ENCODE peak calls at places on chromosome 3, in six cellular contexts. One of them, this sample, is unnamed.

GRCh38 chr3:134057006-134057832 is 27.5 kb upstream of the SLCO2A1 start:
- DNase-seq in GM23338: no peak
- DNase-seq in vagina: peak
- DNase-seq in GM23248: peak
- DNase-seq in neural progenitor cell: no peak
- DNase-seq in psoas muscle: no peak
- DNase-seq in this sample: no peak

GRCh38 chr3:177652556-177653290 is 455.4 kb upstream of the TBL1XR1 start:
- DNase-seq in GM23338: no peak
- DNase-seq in vagina: no peak
- DNase-seq in GM23248: no peak
- DNase-seq in neural progenitor cell: no peak
- DNase-seq in psoas muscle: no peak
- DNase-seq in this sample: no peak

GRCh38 chr3:52396011-52396906 is 48.6 kb downstream of the SEMA3G start:
- DNase-seq in GM23338: no peak
- DNase-seq in vagina: no peak
- DNase-seq in GM23248: no peak
- DNase-seq in neural progenitor cell: no peak
- DNase-seq in psoas muscle: peak
- DNase-seq in this sample: no peak

GRCh38 chr3:74463515-74463914 is 150.9 kb downstream of the CNTN3 start:
- DNase-seq in GM23338: peak
- DNase-seq in vagina: no peak
- DNase-seq in GM23248: no peak
- DNase-seq in neural progenitor cell: no peak
- DNase-seq in psoas muscle: no peak
- DNase-seq in this sample: no peak

GRCh38 chr3:122416966-122417365 is 1.1 kb upstream of the WDR5B start:
- DNase-seq in GM23338: no peak
- DNase-seq in vagina: no peak
- DNase-seq in GM23248: peak
- DNase-seq in neural progenitor cell: peak
- DNase-seq in psoas muscle: peak
- DNase-seq in this sample: no peak

GRCh38 chr3:51390600-51391074 is 448 bp upstream of the RBM15B start:
- DNase-seq in GM23338: peak
- DNase-seq in vagina: no peak
- DNase-seq in GM23248: no peak
- DNase-seq in neural progenitor cell: no peak
- DNase-seq in psoas muscle: no peak
- DNase-seq in this sample: no peak

GRCh38 chr3:120090422-120090821 is 3.8 kb downstream of the GSK3B start:
- DNase-seq in GM23338: no peak
- DNase-seq in vagina: no peak
- DNase-seq in GM23248: no peak
- DNase-seq in neural progenitor cell: no peak
- DNase-seq in psoas muscle: no peak
- DNase-seq in this sample: no peak

GRCh38 chr3:58628823-58629562 is 37.6 kb downstream of the FAM3D start:
- DNase-seq in GM23338: no peak
- DNase-seq in vagina: no peak
- DNase-seq in GM23248: peak
- DNase-seq in neural progenitor cell: no peak
- DNase-seq in psoas muscle: no peak
- DNase-seq in this sample: no peak

GRCh38 chr3:15409774-15410173 is 17.6 kb downstream of the METTL6 start:
- DNase-seq in GM23338: no peak
- DNase-seq in vagina: no peak
- DNase-seq in GM23248: no peak
- DNase-seq in neural progenitor cell: no peak
- DNase-seq in psoas muscle: no peak
- DNase-seq in this sample: no peak

GRCh38 chr3:197408177-197408957 is 110.0 kb upstream of the DLG1 start:
- DNase-seq in GM23338: no peak
- DNase-seq in vagina: no peak
- DNase-seq in GM23248: no peak
- DNase-seq in neural progenitor cell: peak
- DNase-seq in psoas muscle: no peak
- DNase-seq in this sample: no peak

GRCh38 chr3:117184574-117184973 is 475.0 kb downstream of the TUSC7 start:
- DNase-seq in GM23338: no peak
- DNase-seq in vagina: no peak
- DNase-seq in GM23248: peak
- DNase-seq in neural progenitor cell: no peak
- DNase-seq in psoas muscle: no peak
- DNase-seq in this sample: no peak

GRCh38 chr3:126659915-126660886 is 5.3 kb upstream of the TXNRD3 start:
- DNase-seq in GM23338: peak
- DNase-seq in vagina: peak
- DNase-seq in GM23248: peak
- DNase-seq in neural progenitor cell: peak
- DNase-seq in psoas muscle: no peak
- DNase-seq in this sample: no peak

GRCh38 chr3:143601738-143602480 is 246.4 kb downstream of the SLC9A9 start:
- DNase-seq in GM23338: peak
- DNase-seq in vagina: no peak
- DNase-seq in GM23248: no peak
- DNase-seq in neural progenitor cell: no peak
- DNase-seq in psoas muscle: no peak
- DNase-seq in this sample: no peak

GRCh38 chr3:50165388-50166308 is 10.5 kb downstream of the SEMA3F start:
- DNase-seq in GM23338: no peak
- DNase-seq in vagina: no peak
- DNase-seq in GM23248: peak
- DNase-seq in neural progenitor cell: no peak
- DNase-seq in psoas muscle: peak
- DNase-seq in this sample: peak

GRCh38 chr3:146187334-146187950 is 26.5 kb upstream of the PLOD2 start:
- DNase-seq in GM23338: peak
- DNase-seq in vagina: no peak
- DNase-seq in GM23248: peak
- DNase-seq in neural progenitor cell: peak
- DNase-seq in psoas muscle: no peak
- DNase-seq in this sample: no peak

GRCh38 chr3:4582634-4583033 is 89.5 kb downstream of the ITPR1 start:
- DNase-seq in GM23338: peak
- DNase-seq in vagina: no peak
- DNase-seq in GM23248: peak
- DNase-seq in neural progenitor cell: no peak
- DNase-seq in psoas muscle: no peak
- DNase-seq in this sample: no peak

GRCh38 chr3:30354513-30354912 is 251.9 kb upstream of the TGFBR2 start:
- DNase-seq in GM23338: no peak
- DNase-seq in vagina: no peak
- DNase-seq in GM23248: no peak
- DNase-seq in neural progenitor cell: no peak
- DNase-seq in psoas muscle: no peak
- DNase-seq in this sample: no peak

GRCh38 chr3:108051005-108051404 is 39.8 kb downstream of the CD47 start:
- DNase-seq in GM23338: no peak
- DNase-seq in vagina: no peak
- DNase-seq in GM23248: no peak
- DNase-seq in neural progenitor cell: no peak
- DNase-seq in psoas muscle: no peak
- DNase-seq in this sample: no peak

GRCh38 chr3:78919021-78919755 is 848.6 kb downstream of the ROBO1 start:
- DNase-seq in GM23338: no peak
- DNase-seq in vagina: no peak
- DNase-seq in GM23248: peak
- DNase-seq in neural progenitor cell: no peak
- DNase-seq in psoas muscle: no peak
- DNase-seq in this sample: no peak

GRCh38 chr3:150751781-150752263 is 11.1 kb downstream of the SIAH2 start:
- DNase-seq in GM23338: no peak
- DNase-seq in vagina: no peak
- DNase-seq in GM23248: no peak
- DNase-seq in neural progenitor cell: no peak
- DNase-seq in psoas muscle: no peak
- DNase-seq in this sample: no peak

DNA sequence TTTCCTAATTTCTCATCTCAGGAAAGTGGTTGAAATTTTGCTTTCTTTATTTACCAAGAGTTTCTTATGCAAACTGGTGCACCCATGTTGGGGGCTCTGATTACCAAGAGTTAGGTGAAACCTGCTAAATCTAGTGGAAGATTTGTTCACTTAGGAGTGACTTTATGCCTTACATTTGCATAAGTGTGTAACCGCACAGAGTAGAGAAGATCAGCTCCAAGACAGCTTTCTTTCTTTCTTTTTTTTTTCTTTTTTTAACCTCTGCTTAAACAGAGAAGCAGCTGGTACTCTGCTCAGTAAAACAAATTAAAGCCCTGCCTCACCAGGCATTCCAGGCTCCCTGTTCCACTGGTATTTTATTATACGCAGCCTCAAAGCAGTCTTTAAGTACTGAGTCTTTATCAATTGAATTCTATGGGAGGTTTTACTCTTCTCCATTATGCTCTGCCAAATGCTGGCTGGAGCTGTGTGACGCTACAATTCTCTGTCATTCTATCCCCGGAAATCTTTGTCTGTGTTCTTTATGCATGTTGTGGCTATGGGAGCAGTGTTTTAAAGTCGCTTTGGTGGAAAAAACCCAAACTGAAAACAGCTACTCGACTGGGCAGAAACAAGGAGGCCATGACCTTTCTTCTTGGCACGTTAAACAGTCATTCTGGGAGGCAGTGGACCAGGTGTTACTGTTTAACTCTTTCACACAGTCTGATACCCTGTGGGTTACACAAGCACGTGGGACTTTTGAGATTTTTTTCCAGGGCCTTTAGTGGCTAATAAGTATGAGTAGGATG is 55.2 kb upstream of the GBE1 start:
- DNase-seq in GM23338: no peak
- DNase-seq in vagina: no peak
- DNase-seq in GM23248: peak
- DNase-seq in neural progenitor cell: peak
- DNase-seq in psoas muscle: no peak
- DNase-seq in this sample: no peak
- H3K27ac ChIP-seq in GM23338: no peak
- H3K27ac ChIP-seq in vagina: no peak
- H3K27ac ChIP-seq in GM23248: no peak
- H3K27ac ChIP-seq in neural progenitor cell: peak
- H3K27ac ChIP-seq in psoas muscle: peak
- H3K27ac ChIP-seq in this sample: no peak

DNA sequence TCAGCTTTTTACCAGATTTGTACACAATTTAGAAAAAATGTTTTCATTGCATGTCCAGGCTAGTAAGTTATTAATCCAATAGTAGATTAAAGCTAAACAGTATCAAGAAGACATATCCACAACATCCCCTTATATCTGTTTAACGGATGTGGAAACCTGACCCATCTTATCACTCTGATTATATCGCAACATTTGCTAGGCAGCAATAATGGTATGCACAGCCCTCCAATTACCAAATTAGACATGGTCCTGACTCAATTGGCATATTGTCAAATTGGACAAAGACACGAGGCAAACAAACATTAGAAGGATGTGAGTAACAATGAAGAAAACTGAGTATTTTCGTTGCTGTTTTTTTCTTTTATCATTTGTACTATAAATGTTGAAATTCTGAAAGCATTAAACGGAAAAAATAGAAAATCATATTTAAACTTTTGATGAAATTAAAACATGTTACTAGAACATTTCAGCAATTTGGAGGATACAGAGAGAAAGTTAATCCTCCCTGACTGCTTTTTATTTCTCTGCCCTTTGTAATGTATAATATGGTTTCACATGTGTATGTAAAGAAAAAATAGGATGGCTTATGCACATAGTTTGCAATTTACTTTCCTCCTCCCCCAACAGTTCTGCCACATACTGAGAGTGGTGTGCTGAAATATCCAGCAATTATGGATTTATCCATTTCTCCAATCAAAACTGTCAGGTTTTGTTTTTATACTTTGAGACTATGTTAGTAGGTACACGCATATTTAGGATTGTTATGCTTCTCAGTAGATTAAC is 633.7 kb downstream of the ZIC1 start:
- DNase-seq in GM23338: no peak
- DNase-seq in vagina: no peak
- DNase-seq in GM23248: peak
- DNase-seq in neural progenitor cell: no peak
- DNase-seq in psoas muscle: no peak
- DNase-seq in this sample: no peak
- H3K27ac ChIP-seq in GM23338: no peak
- H3K27ac ChIP-seq in vagina: no peak
- H3K27ac ChIP-seq in GM23248: no peak
- H3K27ac ChIP-seq in neural progenitor cell: no peak
- H3K27ac ChIP-seq in psoas muscle: no peak
- H3K27ac ChIP-seq in this sample: no peak

GRCh38 chr3:109835958-109836357 is 498.6 kb upstream of the DPPA4 start:
- DNase-seq in GM23338: no peak
- DNase-seq in vagina: no peak
- DNase-seq in GM23248: no peak
- DNase-seq in neural progenitor cell: no peak
- DNase-seq in psoas muscle: no peak
- DNase-seq in this sample: no peak

GRCh38 chr3:109825971-109826810 is 488.8 kb upstream of the DPPA4 start:
- DNase-seq in GM23338: no peak
- DNase-seq in vagina: no peak
- DNase-seq in GM23248: no peak
- DNase-seq in neural progenitor cell: no peak
- DNase-seq in psoas muscle: no peak
- DNase-seq in this sample: no peak

GRCh38 chr3:109831403-109831802 is 494.1 kb upstream of the DPPA4 start:
- DNase-seq in GM23338: peak
- DNase-seq in vagina: no peak
- DNase-seq in GM23248: no peak
- DNase-seq in neural progenitor cell: no peak
- DNase-seq in psoas muscle: no peak
- DNase-seq in this sample: no peak
- H3K27ac ChIP-seq in GM23338: no peak
- H3K27ac ChIP-seq in vagina: no peak
- H3K27ac ChIP-seq in GM23248: no peak
- H3K27ac ChIP-seq in neural progenitor cell: no peak
- H3K27ac ChIP-seq in psoas muscle: no peak
- H3K27ac ChIP-seq in this sample: no peak

DNA sequence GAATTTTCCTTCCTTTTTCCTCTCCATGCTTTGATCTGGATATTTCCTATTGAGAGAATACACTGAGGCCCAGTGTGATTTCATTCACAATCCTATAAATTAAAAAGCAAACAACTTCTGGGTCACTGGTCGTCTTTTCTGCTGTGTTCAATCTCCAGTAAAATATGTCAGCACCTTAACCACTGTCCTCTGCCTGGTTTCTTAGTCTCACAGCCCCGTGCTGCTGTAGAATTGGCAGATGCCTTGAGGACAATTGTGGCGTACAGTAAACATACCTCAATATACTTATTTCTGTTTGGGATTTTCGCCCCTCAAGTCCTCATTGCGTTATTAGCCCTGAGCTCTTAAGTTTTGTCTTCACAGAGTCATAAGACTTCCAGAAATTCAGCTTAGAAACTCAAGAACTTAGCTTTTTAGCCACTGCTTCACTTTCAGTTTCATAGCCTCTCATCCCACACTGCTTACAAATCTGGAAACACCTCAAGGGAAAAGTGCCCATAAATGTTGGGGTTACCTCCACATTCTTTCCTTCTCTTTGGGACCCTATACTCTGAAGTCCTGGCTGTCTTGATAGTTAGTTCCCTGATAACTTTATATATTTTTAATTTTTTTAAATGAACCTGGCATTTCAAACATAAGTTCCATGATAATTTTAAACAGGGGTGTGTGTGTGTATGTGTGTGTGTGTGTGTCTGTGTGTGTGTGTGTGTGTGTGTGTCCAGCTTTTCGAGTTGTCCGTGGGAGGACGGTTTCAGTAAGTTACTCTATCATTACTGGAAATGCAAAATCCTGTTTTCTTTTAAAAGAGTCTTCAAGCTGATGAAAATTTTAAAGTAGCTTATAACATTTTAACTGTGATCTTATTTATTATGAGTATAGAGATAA is 238.4 kb upstream of the CTDSPL start:
- DNase-seq in GM23338: no peak
- DNase-seq in vagina: no peak
- DNase-seq in GM23248: no peak
- DNase-seq in neural progenitor cell: no peak
- DNase-seq in psoas muscle: no peak
- DNase-seq in this sample: no peak
- H3K27ac ChIP-seq in GM23338: no peak
- H3K27ac ChIP-seq in vagina: peak
- H3K27ac ChIP-seq in GM23248: no peak
- H3K27ac ChIP-seq in neural progenitor cell: no peak
- H3K27ac ChIP-seq in psoas muscle: no peak
- H3K27ac ChIP-seq in this sample: peak

This sample was measured in ascending aorta.